ENCODE peak calls at places on chromosomes 11 and 22, in seven cellular contexts. U is CD8-positive, alpha-beta T cell; W is SJCRH30; Y is PC-3; P is SK-N-SH; O is endodermal cell; A is adipocyte. F is an unnamed sample.

GRCh38 chr22:48042621-48043395 is 1280.4 kb downstream of the TBC1D22A start:
- DNase-seq in U (no peak), W (no peak), Y (no peak), P (no peak), O (no peak), A (no peak), F (no peak)

GRCh38 chr11:44112083-44112865 is 16.8 kb downstream of the EXT2 start:
- DNase-seq in U (no peak), W (peak; percentile 49), Y (peak; percentile 29), P (peak; percentile 58), O (no peak), A (peak; percentile 72), F (no peak)

GRCh38 chr22:27462190-27462589 is 339.4 kb downstream of the MN1 start:
- DNase-seq in U (no peak), W (no peak), Y (no peak), P (peak; percentile 31), O (no peak), A (no peak), F (no peak)

GRCh38 chr11:29019960-29020683 is 911.9 kb downstream of the METTL15 start:
- DNase-seq in U (no peak), W (no peak), Y (peak; percentile 73), P (no peak), O (peak; percentile 63), A (peak; percentile 25), F (no peak)

GRCh38 chr11:1517117-1518005 is 30.8 kb upstream of the MOB2 start:
- DNase-seq in U (no peak), W (no peak), Y (no peak), P (no peak), O (no peak), A (no peak), F (no peak)

GRCh38 chr22:37533995-37534394 is 14.8 kb upstream of the CARD10 start:
- DNase-seq in U (no peak), W (peak; percentile 45), Y (peak; percentile 74), P (no peak), O (no peak), A (peak; percentile 79), F (peak; percentile 60)

GRCh38 chr11:19259487-19260345 is 19.0 kb upstream of the E2F8 start:
- DNase-seq in U (peak; percentile 24), W (peak; percentile 89), Y (peak; percentile 76), P (peak; percentile 73), O (peak; percentile 88), A (peak; percentile 81), F (peak; percentile 25)

GRCh38 chr11:58866788-58867187 is 22.3 kb upstream of the GLYATL2 start:
- DNase-seq in U (no peak), W (no peak), Y (no peak), P (no peak), O (no peak), A (no peak), F (no peak)

GRCh38 chr11:2385156-2386151 is 8.3 kb downstream of the CD81 start:
- DNase-seq in U (no peak), W (no peak), Y (no peak), P (no peak), O (no peak), A (no peak), F (no peak)

GRCh38 chr22:22616636-22617035 is 27.8 kb upstream of the GGTLC2 start:
- DNase-seq in U (no peak), W (no peak), Y (no peak), P (no peak), O (no peak), A (no peak), F (no peak)

GRCh38 chr22:22609271-22609670 is 35.1 kb upstream of the GGTLC2 start:
- DNase-seq in U (no peak), W (peak; percentile 84), Y (no peak), P (no peak), O (no peak), A (no peak), F (no peak)

GRCh38 chr22:22618448-22618847 is 26.0 kb upstream of the GGTLC2 start:
- DNase-seq in U (no peak), W (no peak), Y (no peak), P (no peak), O (no peak), A (no peak), F (no peak)

GRCh38 chr22:22612516-22612915 is 31.9 kb upstream of the GGTLC2 start:
- DNase-seq in U (no peak), W (no peak), Y (no peak), P (no peak), O (no peak), A (no peak), F (no peak)

GRCh38 chr22:22614065-22614464 is 30.3 kb upstream of the GGTLC2 start:
- DNase-seq in U (no peak), W (no peak), Y (no peak), P (no peak), O (peak; percentile 62), A (no peak), F (no peak)
- H3K27me3 ChIP-seq in U (no peaks in the 10 kb centered on the region), W (no peaks in the 10 kb centered on the region), Y (peaks cover 50% of the 10 kb centered on the region), P (no peaks in the 10 kb centered on the region), O (peaks cover 32% of the 10 kb centered on the region), A (peaks cover 51% of the 10 kb centered on the region), F (peaks cover 32% of the 10 kb centered on the region)

GRCh38 chr11:113474362-113475159 is 637 bp downstream of the DRD2 start:
- DNase-seq in U (no peak), W (peak; percentile 92), Y (peak; percentile 93), P (peak; percentile 87), O (peak; percentile 99), A (peak; percentile 83), F (peak; percentile 60)

GRCh38 chr11:113477321-113477720 is 2.1 kb upstream of the DRD2 start:
- DNase-seq in U (no peak), W (peak; percentile 78), Y (no peak), P (peak; percentile 83), O (peak; percentile 78), A (no peak), F (no peak)

GRCh38 chr11:113476553-113476952 is 1.4 kb upstream of the DRD2 start:
- DNase-seq in U (no peak), W (no peak), Y (no peak), P (no peak), O (no peak), A (no peak), F (no peak)

GRCh38 chr11:113475160-113475761 is at the start of gene DRD2:
- DNase-seq in U (no peak), W (peak; percentile 35), Y (no peak), P (peak; percentile 86), O (peak; percentile 80), A (peak; percentile 0), F (no peak)

GRCh38 chr11:113473983-113474361 is 1.2 kb downstream of the DRD2 start:
- DNase-seq in U (no peak), W (no peak), Y (no peak), P (no peak), O (no peak), A (no peak), F (no peak)
- H3K4me3 ChIP-seq in U (no peak overlapping the region), W (peak overlapping the region; percentile 63), Y (no peak overlapping the region), P (peak overlapping the region; percentile 50), O (no peak overlapping the region), A (no peak overlapping the region), F (no peak overlapping the region)

GRCh38 chr11:65852508-65853248 is 5.3 kb downstream of the CFL1 start:
- DNase-seq in U (no peak), W (no peak), Y (no peak), P (peak; percentile 36), O (no peak), A (no peak), F (no peak)
- H3K4me1 ChIP-seq in U (peaks cover 39% of the 10 kb centered on the region), W (no peaks in the 10 kb centered on the region), Y (peaks cover 24% of the 10 kb centered on the region), P (peaks cover 20% of the 10 kb centered on the region), O (no peaks in the 10 kb centered on the region), A (peaks cover 18% of the 10 kb centered on the region), F (peaks cover 11% of the 10 kb centered on the region)

DNA sequence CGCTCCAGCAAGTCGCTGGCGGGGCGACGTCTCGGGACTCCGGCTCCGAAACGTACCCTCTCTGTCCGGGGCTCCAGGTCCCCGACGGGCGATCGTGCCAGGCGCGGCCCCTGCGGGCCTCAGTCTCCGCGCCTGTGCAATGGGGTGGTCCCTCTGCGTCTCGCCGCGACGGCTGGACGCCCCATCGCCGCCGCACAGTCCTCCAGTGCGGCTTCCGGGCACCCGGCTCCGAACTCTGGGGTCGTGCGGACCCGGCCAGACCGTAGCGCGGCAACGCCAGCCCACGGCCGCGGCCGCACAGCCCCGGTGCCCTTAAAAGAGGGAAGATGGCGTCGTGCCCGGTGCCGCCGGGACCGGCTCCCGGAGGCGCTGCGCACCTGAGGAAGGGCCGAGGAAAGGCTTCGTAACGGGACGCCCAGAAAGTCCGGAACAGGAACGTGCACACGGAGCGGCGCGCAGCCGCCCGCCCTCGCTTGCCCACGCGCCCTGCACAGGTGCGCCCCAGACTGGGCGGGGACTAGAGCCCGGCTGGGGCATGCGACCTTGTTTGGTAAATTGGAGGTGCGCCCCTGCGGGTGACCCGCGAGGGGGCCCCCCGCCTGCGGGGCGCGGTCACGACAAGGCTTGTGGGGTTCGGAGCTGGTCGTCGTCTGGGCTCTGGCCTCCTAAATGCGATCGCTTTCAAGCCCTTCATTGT is 525 bp downstream of the BIK start:
- DNase-seq in U (peak; percentile 13), W (no peak), Y (peak; percentile 35), P (peak; percentile 46), O (peak; percentile 68), A (peak; percentile 21), F (no peak)
- H3K27me3 ChIP-seq in U (no peaks in the 10 kb centered on the region), W (peaks cover 51% of the 10 kb centered on the region), Y (no peaks in the 10 kb centered on the region), P (no peaks in the 10 kb centered on the region), O (peaks cover 33% of the 10 kb centered on the region), A (peaks cover 51% of the 10 kb centered on the region), F (peaks cover 18% of the 10 kb centered on the region)

GRCh38 chr11:5803982-5804381 is 4.7 kb upstream of the OR52N2 start:
- DNase-seq in U (no peak), W (no peak), Y (no peak), P (no peak), O (no peak), A (no peak), F (no peak)

GRCh38 chr11:5809905-5810792 is 1.4 kb downstream of the OR52N2 start:
- DNase-seq in U (no peak), W (no peak), Y (no peak), P (no peak), O (no peak), A (no peak), F (no peak)

GRCh38 chr11:5808500-5809121 is at the start of gene OR52N2:
- DNase-seq in U (peak; percentile 46), W (peak; percentile 82), Y (peak; percentile 79), P (peak; percentile 29), O (peak; percentile 90), A (peak; percentile 92), F (peak; percentile 31)

GRCh38 chr11:5807580-5807979 is 1.1 kb upstream of the OR52N2 start:
- DNase-seq in U (no peak), W (no peak), Y (no peak), P (no peak), O (peak; percentile 77), A (no peak), F (no peak)

GRCh38 chr11:5809122-5809519 is 397 bp downstream of the OR52N2 start:
- DNase-seq in U (no peak), W (no peak), Y (no peak), P (no peak), O (no peak), A (peak; percentile 2), F (no peak)
- H3K4me3 ChIP-seq in U (peak overlapping the region; percentile 64), W (no peak overlapping the region), Y (peak overlapping the region; percentile 62), P (peak overlapping the region; percentile 39), O (no peak overlapping the region), A (peak overlapping the region; percentile 88), F (peak overlapping the region; percentile 23)